ENCODE peak calls at places on chromosomes 2 and 18, in four cellular contexts. J is MM.1S, N is Panc1, C is astrocyte of the cerebellum. I is an unnamed sample.

GRCh38 chr2:10532631-10533101 is 84.5 kb upstream of the ODC1 start:
- DNase-seq in J (no peak), N (no peak), C (no peak), I (no peak)

GRCh38 chr2:182229288-182229687 is 197.5 kb downstream of the PDE1A start:
- DNase-seq in J (no peak), N (no peak), C (no peak), I (no peak)

GRCh38 chr2:112958428-112959108 is 19.2 kb upstream of the IL36G start:
- DNase-seq in J (peak; percentile 58), N (peak; percentile 36), C (peak; percentile 36), I (no peak)

GRCh38 chr18:46571756-46572155 is 85.3 kb downstream of the LOXHD1 start:
- DNase-seq in J (no peak), N (no peak), C (no peak), I (no peak)

GRCh38 chr2:11203480-11203879 is 48.2 kb downstream of the SLC66A3 start:
- DNase-seq in J (no peak), N (peak; percentile 88), C (no peak), I (no peak)

GRCh38 chr2:222753251-222753824 is 81.9 kb downstream of the MOGAT1 start:
- DNase-seq in J (no peak), N (no peak), C (peak; percentile 81), I (no peak)

GRCh38 chr2:31365348-31365747 is 49.2 kb downstream of the XDH start:
- DNase-seq in J (no peak), N (no peak), C (no peak), I (no peak)

GRCh38 chr2:224572338-224572737 is 12.8 kb downstream of the CUL3 start:
- DNase-seq in J (no peak), N (no peak), C (no peak), I (no peak)

GRCh38 chr2:6452702-6453481 is 412.8 kb downstream of the CMPK2 start:
- DNase-seq in J (no peak), N (no peak), C (no peak), I (no peak)
- TF ChIP-seq CTCF in J (no peak), N (no peak), C (no peak), I (peak; percentile 16)

DNA sequence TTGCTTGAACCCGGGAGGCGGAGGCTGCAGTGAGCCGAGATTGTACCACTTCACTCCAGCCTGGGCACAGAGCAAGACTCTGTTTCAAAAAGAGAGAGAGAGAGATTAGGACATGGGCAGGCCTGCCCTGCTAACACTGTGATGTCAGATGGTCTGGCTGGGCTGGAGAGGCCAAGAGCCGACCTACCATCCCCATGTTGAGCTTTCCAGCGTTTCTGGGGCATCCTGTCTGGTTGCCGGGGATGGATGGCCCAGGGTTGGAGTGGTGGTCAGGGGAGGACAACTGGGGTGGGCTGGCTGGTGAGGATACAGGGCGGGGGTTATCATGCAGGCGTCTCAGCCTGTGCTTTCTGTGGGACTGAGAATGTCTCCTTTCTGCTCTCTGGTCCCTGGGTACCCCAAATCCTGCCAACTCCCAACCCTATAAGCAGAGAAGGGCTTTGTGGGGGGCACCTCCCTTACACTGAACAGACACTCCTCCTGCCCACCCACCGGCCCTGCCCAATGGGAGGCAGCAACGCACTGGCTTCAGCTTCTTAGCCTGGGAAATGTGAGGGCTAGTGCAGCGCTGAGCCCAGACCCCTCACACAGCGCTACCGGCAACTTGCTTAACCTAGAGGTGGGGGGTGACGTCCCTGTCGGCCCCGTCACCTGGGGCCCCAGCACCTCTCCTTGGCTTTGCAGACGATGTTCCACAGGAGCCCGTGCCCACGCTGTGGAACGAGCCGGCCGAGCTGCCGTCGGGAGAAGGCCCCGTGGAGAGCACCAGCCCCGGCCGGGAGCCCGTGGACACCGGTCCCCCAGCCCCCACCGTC is 5.4 kb downstream of the SNORC start:
- DNase-seq in J (no peak), N (no peak), C (no peak), I (no peak)
- H3K4me3 ChIP-seq in J (no peak overlapping the region), N (peak overlapping the region; percentile 51), C (no peak overlapping the region), I (peak overlapping the region; percentile 38)

DNA sequence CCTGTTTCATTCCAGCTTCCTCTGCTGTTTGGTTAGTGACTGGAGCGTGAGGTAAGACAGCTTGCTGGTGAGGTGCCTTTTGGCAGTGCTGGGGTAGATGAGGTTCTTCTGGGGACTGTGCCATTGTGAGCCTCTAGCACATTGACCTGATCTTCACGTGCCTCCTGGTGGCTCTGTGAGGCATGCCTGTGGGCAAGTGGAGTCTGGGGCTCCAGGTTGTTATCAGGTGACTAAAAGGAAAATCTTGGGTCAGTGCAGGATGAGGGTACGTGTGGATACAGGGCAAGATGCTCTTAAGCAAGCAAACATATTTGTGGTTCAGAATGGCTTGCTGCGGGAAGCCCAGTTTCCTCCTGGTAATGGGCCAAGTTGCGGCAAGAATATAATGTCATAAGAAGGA is 75.4 kb downstream of the FHOD3 start:
- DNase-seq in J (no peak), N (no peak), C (peak; percentile 84), I (no peak)
- TF ChIP-seq CTCF in J (no peak), N (no peak), C (peak; percentile 34), I (peak; percentile 23)

GRCh38 chr2:150911766-150912280 is 349.8 kb downstream of the RBM43 start:
- DNase-seq in J (no peak), N (peak; percentile 20), C (no peak), I (peak; percentile 56)
- H3K4me3 ChIP-seq in J (no peak overlapping the region), N (no peak overlapping the region), C (no peak overlapping the region), I (no peak overlapping the region)

GRCh38 chr2:73920577-73921545 is 5.8 kb upstream of the DGUOK start:
- DNase-seq in J (no peak), N (no peak), C (no peak), I (no peak)
- TF ChIP-seq CTCF in J (peak; percentile 31), N (no peak), C (no peak), I (peak; percentile 41)

GRCh38 chr2:176491172-176491904 is 222.1 kb downstream of the MTX2 start:
- DNase-seq in J (peak; percentile 84), N (no peak), C (peak; percentile 96), I (no peak)
- H3K4me3 ChIP-seq in J (no peak overlapping the region), N (no peak overlapping the region), C (no peak overlapping the region), I (no peak overlapping the region)

DNA sequence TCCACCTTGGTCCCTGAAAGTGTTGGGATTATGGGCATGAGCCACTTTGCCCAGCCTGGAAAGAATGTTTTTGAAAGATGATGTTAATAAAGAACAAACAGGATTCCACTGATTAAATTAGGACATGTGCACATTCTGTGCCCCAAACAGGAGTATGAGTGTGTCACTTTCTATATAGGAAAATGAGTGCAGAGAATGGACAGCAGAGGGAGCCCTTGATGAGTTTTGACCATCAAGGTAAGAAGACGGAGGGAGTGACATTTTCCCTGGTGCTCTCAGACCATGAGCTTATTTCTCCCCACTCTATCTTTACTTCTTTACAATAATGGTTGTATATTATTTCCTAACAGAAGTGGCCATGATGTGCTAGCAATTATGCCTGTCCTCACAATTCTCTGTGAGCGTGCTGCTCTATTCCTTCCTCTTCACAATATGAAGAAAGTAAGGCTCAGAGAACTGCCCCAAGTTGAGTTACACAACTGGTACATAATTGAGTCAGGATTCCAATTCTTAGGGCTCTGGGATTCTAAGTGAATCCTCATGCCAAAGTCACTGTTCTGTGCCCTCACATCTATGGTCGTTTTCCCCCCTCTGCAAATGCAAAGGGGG is 20.6 kb downstream of the RPL37A start:
- DNase-seq in J (peak; percentile 71), N (no peak), C (peak; percentile 82), I (no peak)
- TF ChIP-seq CTCF in J (peak; percentile 68), N (peak; percentile 79), C (peak; percentile 66), I (peak; percentile 72)

GRCh38 chr18:48954837-48955527 is 4.2 kb upstream of the SMAD7 start:
- DNase-seq in J (no peak), N (no peak), C (no peak), I (no peak)
- H3K4me3 ChIP-seq in J (no peak overlapping the region), N (no peak overlapping the region), C (no peak overlapping the region), I (no peak overlapping the region)

I was measured in retinal pigment epithelial cell.